ENCODE peak calls at places on chromosomes 1 and 21, in nine cellular contexts. P is heart left ventricle; S is CD4-positive, CD25-positive, alpha-beta regulatory T cell; H is small intestine; B is tibial artery; A is GM23338; L is astrocyte of the spinal cord; Z is colonic mucosa; Q is psoas muscle. N is an unnamed sample.

GRCh38 chr1:203120325-203121138 is 7.0 kb upstream of the ADORA1 start:
- DNase-seq in B (no peak), Z (no peak), P (no peak), S (no peak), L (no peak), A (no peak), Q (no peak), H (no peak), N (peak)

GRCh38 chr1:153206631-153207030 is 3.4 kb downstream of the LELP1 start:
- DNase-seq in B (no peak), Q (no peak), H (no peak), L (no peak), Z (no peak), A (no peak), S (no peak), P (no peak), N (no peak)

GRCh38 chr1:43232071-43232470 is 37.7 kb upstream of the TMEM125 start:
- DNase-seq in S (no peak), L (peak), Z (no peak), B (peak), A (no peak), H (no peak), Q (no peak), P (no peak), N (no peak)

GRCh38 chr21:34968414-34969333 is 80.4 kb downstream of the RUNX1 start:
- DNase-seq in A (no peak), P (no peak), Q (no peak), S (no peak), L (no peak), H (no peak), Z (no peak), B (no peak), N (no peak)

GRCh38 chr1:15033264-15033663 is 120.3 kb upstream of the TMEM51 start:
- DNase-seq in S (no peak), Q (no peak), B (no peak), P (no peak), A (no peak), Z (no peak), L (peak), H (no peak), N (no peak)

GRCh38 chr1:108881369-108881768 is 4.6 kb downstream of the GPSM2 start:
- DNase-seq in Q (no peak), L (no peak), S (no peak), Z (no peak), B (no peak), H (no peak), P (no peak), A (no peak), N (no peak)

GRCh38 chr1:23984417-23985186 is 4.5 kb upstream of the SRSF10 start:
- DNase-seq in H (peak), A (no peak), Z (peak), P (no peak), L (peak), B (no peak), Q (no peak), S (no peak), N (no peak)

GRCh38 chr1:225343618-225344017 is 84.2 kb downstream of the LBR start:
- DNase-seq in L (peak), P (no peak), S (no peak), B (no peak), Z (no peak), A (no peak), H (peak), Q (no peak), N (no peak)

GRCh38 chr1:213564215-213564659 is 423.5 kb upstream of the PROX1 start:
- DNase-seq in S (no peak), L (no peak), P (no peak), H (peak), Q (no peak), A (peak), B (no peak), Z (peak), N (no peak)

GRCh38 chr1:15090373-15090772 is 63.2 kb upstream of the TMEM51 start:
- DNase-seq in Z (peak), H (peak), A (peak), B (no peak), L (no peak), Q (no peak), S (no peak), P (peak), N (no peak)

GRCh38 chr21:46504681-46505080 is 46.0 kb downstream of the DIP2A start:
- DNase-seq in P (no peak), A (no peak), Q (no peak), L (no peak), Z (no peak), H (no peak), B (no peak), S (no peak), N (no peak)

GRCh38 chr1:234771642-234772344 is 161.8 kb upstream of the IRF2BP2 start:
- DNase-seq in S (no peak), L (no peak), H (no peak), P (no peak), Q (no peak), Z (no peak), B (no peak), A (no peak), N (no peak)

GRCh38 chr1:61334718-61335589 is 252.6 kb downstream of the NFIA start:
- DNase-seq in Z (no peak), B (peak), P (no peak), L (no peak), A (no peak), S (no peak), Q (peak), H (no peak), N (no peak)

GRCh38 chr1:61337037-61337436 is 254.7 kb downstream of the NFIA start:
- DNase-seq in S (no peak), A (peak), Z (no peak), P (no peak), H (no peak), Q (no peak), L (no peak), B (no peak), N (no peak)

GRCh38 chr1:61337981-61338848 is 255.9 kb downstream of the NFIA start:
- DNase-seq in Z (peak), P (no peak), B (peak), H (peak), L (peak), A (peak), S (no peak), Q (peak), N (no peak)

GRCh38 chr1:61338899-61339298 is 256.5 kb downstream of the NFIA start:
- DNase-seq in Z (no peak), S (no peak), P (no peak), Q (no peak), B (no peak), L (no peak), A (no peak), H (no peak), N (no peak)

DNA sequence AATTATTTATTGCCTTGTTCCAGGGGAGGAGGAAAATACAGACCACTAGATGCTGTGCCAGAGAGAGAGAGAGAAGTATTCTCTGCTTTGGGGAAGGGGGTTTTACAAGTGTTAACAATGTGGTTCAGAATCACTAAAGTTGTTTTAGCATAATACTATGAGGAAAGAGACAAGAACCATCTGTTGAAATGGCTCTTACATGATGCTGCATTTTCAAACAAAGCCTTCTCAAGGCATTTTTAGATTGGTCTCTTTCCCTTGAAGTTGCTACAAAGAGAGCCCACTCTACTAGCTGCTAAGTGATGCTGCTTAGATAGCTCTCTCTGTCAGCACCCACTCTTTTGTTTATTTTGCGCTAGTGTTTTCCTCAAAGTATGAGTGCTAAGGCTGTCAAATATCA is 255.1 kb downstream of the NFIA start:
- DNase-seq in P (no peak), S (no peak), B (no peak), Q (no peak), H (no peak), A (peak), Z (no peak), L (no peak), N (no peak)
- H3K4me3 ChIP-seq in P (peak), S (no peak), B (peak), Q (peak), H (no peak), A (no peak), Z (no peak), L (no peak), N (no peak)

GRCh38 chr1:64823691-64824476 is 79.0 kb downstream of the RAVER2 start:
- DNase-seq in Z (peak), B (peak), S (peak), A (peak), H (peak), Q (no peak), P (no peak), L (peak), N (peak)

GRCh38 chr1:64829411-64830033 is 84.6 kb downstream of the RAVER2 start:
- DNase-seq in B (no peak), S (no peak), L (no peak), A (peak), P (no peak), H (no peak), Q (no peak), Z (no peak), N (no peak)

GRCh38 chr1:64828829-64829228 is 84.0 kb downstream of the RAVER2 start:
- DNase-seq in L (no peak), Z (no peak), A (no peak), Q (no peak), P (no peak), B (no peak), H (no peak), S (no peak), N (no peak)

GRCh38 chr1:64822621-64823020 is 77.7 kb downstream of the RAVER2 start:
- DNase-seq in S (no peak), P (no peak), Z (no peak), B (no peak), Q (no peak), H (no peak), A (no peak), L (no peak), N (no peak)

GRCh38 chr1:64826991-64827390 is 82.1 kb downstream of the RAVER2 start:
- DNase-seq in P (no peak), A (no peak), Q (no peak), S (no peak), B (no peak), H (peak), Z (no peak), L (no peak), N (no peak)
- H3K4me3 ChIP-seq in P (no peak), A (no peak), Q (no peak), S (peak), B (no peak), H (no peak), Z (no peak), L (no peak), N (no peak)

DNA sequence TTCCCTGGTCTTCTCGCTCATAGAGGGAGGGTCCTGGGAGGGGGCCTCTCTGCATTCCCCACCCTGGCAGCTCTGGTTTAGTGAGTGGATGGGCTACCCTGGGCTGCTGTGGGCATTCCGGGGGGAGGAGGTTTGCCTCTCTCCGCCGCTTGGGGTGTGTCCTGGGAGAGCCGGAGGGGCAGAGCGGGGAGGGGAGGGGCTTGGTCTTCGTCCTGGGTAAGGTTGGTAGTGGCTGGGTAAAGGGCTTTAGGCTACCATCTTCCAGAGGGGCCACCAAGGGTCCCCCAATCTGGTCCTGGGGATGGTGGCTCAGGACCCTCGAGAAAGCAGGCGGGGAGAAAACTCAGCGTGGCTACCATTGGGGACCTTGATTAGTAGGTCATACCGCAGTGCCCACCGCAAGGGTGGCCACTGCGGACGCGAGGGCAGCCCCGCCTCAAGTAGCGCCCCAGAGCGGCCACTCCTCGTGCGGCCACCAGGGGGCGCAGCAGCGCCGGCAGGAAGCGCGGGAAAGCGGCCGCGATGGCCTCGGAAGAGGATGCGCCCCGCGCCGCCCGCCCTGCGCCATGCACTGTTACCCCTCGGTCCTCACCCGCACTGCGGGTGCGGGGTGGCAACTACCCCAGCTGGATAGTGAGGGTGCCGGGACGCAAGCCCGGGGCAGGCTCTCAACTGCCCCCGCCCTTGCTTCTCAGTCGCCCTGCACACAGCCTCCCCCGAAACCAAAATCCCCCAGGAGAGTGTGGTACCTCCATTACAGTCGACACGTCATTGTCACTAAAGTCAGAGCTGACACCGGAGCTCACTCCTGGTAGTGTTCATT is 44.1 kb upstream of the SLC25A33 start:
- DNase-seq in P (peak), B (no peak), S (peak), A (peak), Q (peak), L (peak), Z (peak), H (peak), N (peak)
- H3K4me3 ChIP-seq in P (peak), B (no peak), S (peak), A (peak), Q (peak), L (no peak), Z (peak), H (no peak), N (peak)

DNA sequence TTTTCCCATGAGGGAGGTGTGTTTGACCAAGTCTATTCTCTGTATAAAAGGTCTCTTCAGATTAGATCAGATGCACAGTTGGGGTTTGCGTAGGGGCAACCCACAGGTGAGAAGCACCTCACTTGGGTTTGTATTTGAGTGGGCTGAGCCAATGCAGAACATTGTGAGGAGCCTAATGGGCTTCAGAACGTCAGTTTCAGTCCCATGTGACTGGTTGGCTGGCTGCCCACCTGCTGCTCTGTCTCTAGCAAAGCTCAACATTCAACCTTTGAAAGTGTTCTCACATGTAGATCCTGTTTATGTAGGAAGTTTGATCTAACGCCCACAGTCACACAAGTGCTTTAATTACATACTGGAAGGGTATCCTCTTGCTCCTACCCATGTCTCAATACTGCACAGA is 105.5 kb downstream of the FASLG start:
- DNase-seq in B (no peak), S (no peak), L (no peak), Z (no peak), P (no peak), H (no peak), A (no peak), Q (no peak), N (peak)
- H3K4me3 ChIP-seq in B (no peak), S (no peak), L (no peak), Z (no peak), P (no peak), H (no peak), A (no peak), Q (no peak), N (peak)

DNA sequence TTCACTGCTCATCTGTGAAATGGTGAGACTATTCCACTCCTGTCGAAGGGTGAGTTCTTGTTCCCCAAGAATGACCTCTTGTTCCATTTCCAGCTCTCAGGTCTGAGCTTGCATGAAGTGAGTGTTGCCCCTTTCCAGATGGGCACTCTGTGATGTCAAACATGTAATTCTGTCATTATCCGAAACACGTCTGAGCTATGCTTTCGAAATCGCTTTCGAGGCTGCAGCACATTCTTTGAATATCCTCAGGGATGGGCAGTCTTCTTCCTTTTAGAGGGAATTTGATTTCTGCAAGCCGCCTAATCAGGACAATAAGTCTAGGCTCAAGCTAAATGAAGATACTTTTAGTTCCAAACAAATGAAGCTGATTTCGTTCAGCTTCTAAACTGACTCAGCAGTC is 15.1 kb downstream of the NFASC start:
- DNase-seq in P (no peak), L (no peak), Z (no peak), Q (no peak), S (no peak), B (no peak), H (no peak), A (no peak), N (no peak)
- H3K4me3 ChIP-seq in P (no peak), L (no peak), Z (no peak), Q (no peak), S (no peak), B (no peak), H (no peak), A (no peak), N (no peak)

GRCh38 chr21:33401617-33401967 is 1.6 kb upstream of the IFNGR2 start:
- DNase-seq in P (no peak), Q (no peak), Z (no peak), B (no peak), S (no peak), A (no peak), H (no peak), L (no peak), N (no peak)
- H3K4me3 ChIP-seq in P (no peak), Q (no peak), Z (no peak), B (no peak), S (no peak), A (no peak), H (no peak), L (no peak), N (no peak)

GRCh38 chr1:70205437-70206118 is at the start of gene LRRC40:
- DNase-seq in L (peak), P (peak), B (peak), H (peak), A (peak), Q (peak), Z (peak), S (peak), N (peak)

GRCh38 chr1:70205076-70205436 is 323 bp downstream of the LRRC40 start:
- DNase-seq in L (no peak), Z (no peak), Q (no peak), B (no peak), S (no peak), P (no peak), H (no peak), A (no peak), N (no peak)

GRCh38 chr1:70202173-70202758 is 3.1 kb downstream of the LRRC40 start:
- DNase-seq in Z (no peak), H (no peak), P (no peak), L (no peak), B (no peak), S (no peak), A (no peak), Q (no peak), N (no peak)

GRCh38 chr1:70204578-70204977 is 801 bp downstream of the LRRC40 start:
- DNase-seq in B (no peak), Z (no peak), L (peak), Q (no peak), P (no peak), H (peak), A (no peak), S (no peak), N (no peak)

DNA sequence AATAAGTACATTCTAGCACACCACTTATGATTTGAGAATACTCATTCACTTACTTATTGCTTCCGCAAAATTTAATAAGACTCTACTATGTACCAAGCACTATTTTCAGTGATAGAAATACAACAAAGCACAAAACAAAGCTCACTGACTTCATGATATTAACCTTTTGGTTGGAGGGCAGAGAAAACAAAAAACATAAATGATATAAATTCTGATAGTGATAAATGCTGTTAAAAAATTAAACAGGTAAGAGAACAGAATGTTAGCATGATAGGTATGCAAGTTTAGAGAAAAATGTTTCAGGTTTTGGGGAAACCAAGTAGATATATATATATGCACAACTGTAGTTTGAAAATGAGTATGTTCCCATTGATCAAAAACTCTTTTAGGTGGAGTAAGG is 1.2 kb downstream of the LRRC40 start:
- DNase-seq in L (no peak), H (no peak), Z (no peak), P (no peak), S (no peak), Q (no peak), A (no peak), B (no peak), N (no peak)
- H3K4me3 ChIP-seq in L (peak), H (peak), Z (no peak), P (no peak), S (peak), Q (peak), A (peak), B (peak), N (peak)

GRCh38 chr1:33322109-33322508 is 1.2 kb upstream of the A3GALT2 start:
- DNase-seq in S (no peak), P (no peak), Z (no peak), Q (no peak), L (no peak), B (no peak), A (no peak), H (no peak), N (no peak)

GRCh38 chr1:33324677-33325417 is 3.9 kb upstream of the A3GALT2 start:
- DNase-seq in A (no peak), H (no peak), S (no peak), B (no peak), P (no peak), Q (no peak), Z (no peak), L (no peak), N (no peak)

GRCh38 chr1:33321178-33321577 is 280 bp upstream of the A3GALT2 start:
- DNase-seq in P (no peak), Z (no peak), H (no peak), B (no peak), A (no peak), Q (no peak), S (no peak), L (no peak), N (no peak)

GRCh38 chr1:33322870-33323585 is 2.1 kb upstream of the A3GALT2 start:
- DNase-seq in P (no peak), S (no peak), Z (no peak), Q (no peak), B (no peak), L (no peak), A (no peak), H (no peak), N (no peak)

GRCh38 chr1:33323663-33324477 is 3.0 kb upstream of the A3GALT2 start:
- DNase-seq in P (no peak), Q (no peak), L (no peak), A (no peak), S (no peak), B (no peak), H (no peak), Z (no peak), N (no peak)
- H3K4me3 ChIP-seq in P (no peak), Q (no peak), L (no peak), A (no peak), S (no peak), B (no peak), H (no peak), Z (no peak), N (no peak)

GRCh38 chr1:117638759-117639158 is 32.9 kb downstream of the TENT5C start:
- DNase-seq in S (no peak), H (peak), Z (no peak), P (no peak), L (no peak), Q (no peak), A (no peak), B (no peak), N (no peak)
- H3K4me3 ChIP-seq in S (no peak), H (no peak), Z (no peak), P (no peak), L (no peak), Q (no peak), A (no peak), B (no peak), N (no peak)

N was measured in CD8-positive, alpha-beta T cell.